ENCODE peak calls at places on chromosomes 16 and 17, in four cellular contexts. U, Y, P and V are unnamed samples.

GRCh38 chr16:82263456-82264159 is 93.6 kb upstream of the MPHOSPH6 start:
- DNase-seq in P (peak; percentile 5), U (peak; percentile 75), Y (peak; percentile 56), V (peak; percentile 67)

GRCh38 chr17:33050611-33051140 is 59.0 kb downstream of the SPACA3 start:
- DNase-seq in Y (no peak), P (no peak), U (no peak), V (no peak)

GRCh38 chr17:7887482-7888183 is 956 bp upstream of the CHD3 start:
- DNase-seq in P (peak; percentile 75), U (peak; percentile 92), Y (peak; percentile 66), V (peak; percentile 93)

GRCh38 chr16:9061358-9061813 is 30.1 kb upstream of the HAPSTR1 start:
- DNase-seq in P (no peak), U (no peak), Y (no peak), V (no peak)

GRCh38 chr16:51156836-51157235 is 5.8 kb upstream of the SALL1 start:
- DNase-seq in Y (no peak), U (no peak), P (no peak), V (no peak)

GRCh38 chr17:41678907-41679739 is 9.6 kb upstream of the EIF1 start:
- DNase-seq in Y (no peak), U (peak; percentile 81), P (peak; percentile 84), V (no peak)

GRCh38 chr17:74343121-74343520 is 17.1 kb downstream of the KIF19 start:
- DNase-seq in P (no peak), Y (no peak), U (no peak), V (no peak)

GRCh38 chr16:2008009-2008526 is 1.6 kb downstream of the ZNF598 start:
- DNase-seq in P (no peak), U (no peak), Y (no peak), V (no peak)

GRCh38 chr17:64984776-64985521 is 65.7 kb upstream of the LRRC37A3 start:
- DNase-seq in P (no peak), U (no peak), Y (peak; percentile 58), V (no peak)

GRCh38 chr17:37743612-37743874 is 1.3 kb downstream of the HNF1B start:
- DNase-seq in U (no peak), P (no peak), Y (peak; percentile 88), V (no peak)

GRCh38 chr17:49012893-49013255 is 15.7 kb downstream of the IGF2BP1 start:
- DNase-seq in U (no peak), P (no peak), Y (no peak), V (no peak)

GRCh38 chr17:41518789-41519449 is at the start of gene KRT15:
- DNase-seq in Y (no peak), P (no peak), U (no peak), V (no peak)

GRCh38 chr16:85415196-85415988 is 197.7 kb upstream of the GSE1 start:
- DNase-seq in U (no peak), Y (no peak), P (no peak), V (no peak)

GRCh38 chr16:85885537-85885936 is 13.4 kb upstream of the IRF8 start:
- DNase-seq in U (no peak), P (no peak), Y (no peak), V (no peak)

GRCh38 chr17:57988301-57989010 is 402 bp upstream of the VEZF1 start:
- DNase-seq in Y (no peak), P (no peak), U (peak; percentile 92), V (peak; percentile 80)

GRCh38 chr16:19356024-19356952 is 61.4 kb upstream of the TMC5 start:
- DNase-seq in U (no peak), P (no peak), Y (no peak), V (no peak)

GRCh38 chr17:77737442-77738265 is 220.8 kb upstream of the TNRC6C start:
- DNase-seq in Y (no peak), P (no peak), U (no peak), V (no peak)

GRCh38 chr17:51718945-51719344 is 439.6 kb downstream of the CA10 start:
- DNase-seq in U (no peak), P (no peak), Y (no peak), V (no peak)

GRCh38 chr17:39679521-39680192 is 8.2 kb downstream of the PGAP3 start:
- DNase-seq in U (no peak), P (no peak), Y (no peak), V (no peak)

GRCh38 chr16:10121496-10121895 is 60.7 kb downstream of the GRIN2A start:
- DNase-seq in P (no peak), Y (no peak), U (no peak), V (no peak)

GRCh38 chr16:83574388-83574787 is 233.4 kb upstream of the HSBP1 start:
- DNase-seq in P (no peak), U (no peak), Y (no peak), V (no peak)

GRCh38 chr17:78528541-78528940 is 48.7 kb downstream of the DNAH17 start:
- DNase-seq in P (no peak), U (peak; percentile 54), Y (no peak), V (no peak)

GRCh38 chr17:69093279-69093789 is 32.6 kb upstream of the ABCA9 start:
- DNase-seq in U (peak; percentile 72), Y (no peak), P (no peak), V (no peak)

GRCh38 chr16:79811541-79811940 is 211.0 kb upstream of the MAF start:
- DNase-seq in U (no peak), Y (no peak), P (no peak), V (no peak)

GRCh38 chr16:56985288-56985961 is 3.9 kb upstream of the NLRC5 start:
- DNase-seq in U (no peak), Y (no peak), P (no peak), V (no peak)

GRCh38 chr16:2471653-2472487 is 773 bp downstream of the NTN3 start:
- DNase-seq in U (no peak), P (no peak), Y (no peak), V (no peak)

GRCh38 chr17:76354747-76355310 is 1.1 kb upstream of the PRPSAP1 start:
- DNase-seq in P (no peak), Y (no peak), U (peak; percentile 88), V (no peak)

GRCh38 chr17:42537156-42537805 is 1.2 kb downstream of the NAGLU start:
- DNase-seq in U (no peak), P (no peak), Y (no peak), V (no peak)

GRCh38 chr16:88200896-88201185 is 181.9 kb upstream of the ZNF469 start:
- DNase-seq in Y (no peak), P (no peak), U (no peak), V (no peak)

GRCh38 chr17:38709104-38709820 is 4.2 kb downstream of the MLLT6 start:
- DNase-seq in Y (no peak), P (no peak), U (no peak), V (no peak)

GRCh38 chr16:84672276-84673202 is 24.2 kb downstream of the KLHL36 start:
- DNase-seq in U (peak; percentile 87), P (no peak), Y (peak; percentile 58), V (peak; percentile 89)

GRCh38 chr17:19285218-19285900 is 48.2 kb downstream of the EPN2 start:
- DNase-seq in U (no peak), Y (no peak), P (no peak), V (no peak)

GRCh38 chr16:71707199-71707598 is 17.3 kb downstream of the PHLPP2 start:
- DNase-seq in Y (no peak), U (no peak), P (no peak), V (no peak)

GRCh38 chr17:77881545-77881944 is 77.0 kb upstream of the TNRC6C start:
- DNase-seq in Y (no peak), P (peak; percentile 89), U (peak; percentile 69), V (no peak)

GRCh38 chr17:77428020-77428781 is 287.4 kb downstream of the SEC14L1 start:
- DNase-seq in P (no peak), Y (no peak), U (peak; percentile 39), V (no peak)

GRCh38 chr17:6366144-6366755 is 68.7 kb downstream of the AIPL1 start:
- DNase-seq in P (no peak), Y (no peak), U (no peak), V (no peak)

GRCh38 chr17:63537991-63538692 is 12.1 kb upstream of the DCAF7 start:
- DNase-seq in P (no peak), Y (no peak), U (no peak), V (no peak)

GRCh38 chr16:53785044-53785443 is 81.1 kb downstream of the FTO start:
- DNase-seq in Y (no peak), P (no peak), U (no peak), V (no peak)

DNA sequence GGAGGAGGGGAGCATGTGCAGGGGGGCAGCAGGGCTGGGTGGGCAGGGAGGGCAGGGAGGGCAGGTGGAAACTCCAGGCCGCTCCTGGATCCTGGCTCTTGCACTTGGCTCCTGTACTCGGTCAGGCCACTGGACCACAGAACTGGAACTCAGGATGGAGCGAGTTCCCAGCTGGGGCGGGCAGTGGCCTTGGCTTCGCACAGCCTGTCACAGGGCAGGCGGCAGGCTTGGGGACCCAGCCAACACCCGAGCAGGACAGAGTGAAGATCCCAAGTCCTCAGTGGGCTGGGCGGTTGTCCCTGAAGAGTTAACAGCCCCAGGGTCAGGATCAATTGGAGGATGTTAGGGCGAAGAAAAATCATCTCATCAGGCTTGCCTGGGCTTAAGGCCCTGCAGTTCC is 22.1 kb downstream of the ZNF423 start:
- DNase-seq in U (no peak), P (no peak), Y (no peak), V (no peak)
- TF ChIP-seq FOXM1 in U (no peak), P (no peak), Y (no peak), V (no peak)

DNA sequence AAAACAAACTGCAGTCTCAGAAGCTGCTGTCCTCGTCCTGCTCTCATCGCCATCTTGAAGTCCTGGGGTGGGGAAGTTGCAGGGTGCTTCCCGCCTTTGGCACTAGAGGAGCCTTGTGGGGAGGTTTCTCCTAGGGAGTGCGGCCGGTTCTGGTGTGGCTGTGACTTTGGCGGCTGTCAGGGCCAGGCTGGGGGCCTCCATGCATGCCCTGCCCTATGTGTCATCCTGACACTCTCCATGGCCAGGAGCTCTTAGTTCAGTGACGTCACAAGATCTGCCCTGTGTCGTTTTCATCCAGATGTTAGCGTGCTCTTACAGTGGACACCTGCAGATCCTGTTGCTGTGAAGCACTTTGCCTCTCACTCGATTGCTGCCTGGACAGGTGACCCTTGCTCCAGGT is 49.6 kb downstream of the PLD6 start:
- DNase-seq in P (no peak), Y (no peak), U (no peak), V (no peak)
- TF ChIP-seq BHLHE40 in P (no peak), Y (no peak), U (no peak), V (no peak)

GRCh38 chr16:67158637-67159600 is 790 bp downstream of the TRADD start:
- DNase-seq in Y (peak; percentile 48), U (peak; percentile 57), P (peak; percentile 71), V (no peak)
- TF ChIP-seq FOXM1 in Y (no peak), U (no peak), P (no peak), V (no peak)

DNA sequence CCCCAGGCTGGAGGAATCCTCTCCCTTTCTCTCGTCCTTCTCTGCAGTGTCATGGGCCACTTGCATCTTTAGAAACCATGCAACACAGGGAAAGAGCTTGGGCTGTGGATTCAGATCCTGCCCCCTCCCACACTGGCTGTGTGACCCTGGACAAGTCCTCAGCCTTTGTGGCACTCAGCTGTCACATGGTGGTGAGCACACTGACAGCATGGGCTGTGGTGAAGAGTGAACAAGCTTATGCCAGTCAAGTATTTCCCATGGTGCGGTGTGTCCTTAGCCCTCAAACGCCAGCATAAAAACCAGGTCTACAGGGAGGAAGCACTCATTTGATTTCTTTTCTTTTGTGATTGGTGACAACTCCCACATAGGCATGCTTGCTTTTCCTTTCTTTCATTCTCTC is 314.3 kb downstream of the CPPED1 start:
- DNase-seq in U (no peak), P (no peak), Y (no peak), V (no peak)
- TF ChIP-seq BHLHE40 in U (no peak), P (no peak), Y (no peak), V (no peak)

DNA sequence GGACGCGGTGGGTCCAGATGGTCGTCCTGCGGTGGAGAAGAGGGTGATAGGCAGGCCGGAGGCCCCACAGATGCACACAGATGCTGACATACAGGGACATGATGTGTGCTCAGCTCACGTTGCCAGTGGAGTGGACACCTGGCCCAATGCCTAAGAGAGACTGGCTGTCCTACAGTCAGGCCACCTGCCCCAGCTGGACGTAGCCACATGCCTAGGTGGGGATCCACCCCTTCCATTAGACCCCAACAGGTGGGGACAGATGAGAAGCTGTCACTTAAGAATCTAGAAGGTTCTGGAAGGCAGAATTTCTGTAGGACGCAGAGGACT is 117.6 kb upstream of the ZNF750 start:
- DNase-seq in P (no peak), U (no peak), Y (no peak), V (no peak)
- TF ChIP-seq FOXM1 in P (no peak), U (no peak), Y (no peak), V (no peak)